ENCODE peak calls at places on chromosomes 1 and 21, in nine cellular contexts. O, K, L, E, V, G, I, Z and N are unnamed samples. For H3K36me3, the result is how much of the 10 kb centered on the place peaks cover.

GRCh38 chr1:25068829-25069228 is 138.8 kb upstream of the RUNX3 start:
- DNase-seq in I (no peak), L (no peak), E (no peak), G (peak), Z (no peak), K (no peak), V (no peak), O (no peak), N (no peak)

GRCh38 chr1:26164036-26164927 is 4.5 kb downstream of the C1orf232 start:
- DNase-seq in V (no peak), G (peak), K (no peak), L (peak), O (no peak), I (no peak), E (no peak), Z (no peak), N (no peak)

GRCh38 chr1:207049974-207050391 is 1.0 kb downstream of the YOD1 start:
- DNase-seq in L (peak), I (peak), E (peak), G (no peak), O (no peak), Z (peak), K (no peak), V (no peak), N (peak)

GRCh38 chr21:45816794-45817193 is 164.8 kb upstream of the COL6A1 start:
- DNase-seq in V (no peak), G (no peak), O (no peak), I (no peak), K (no peak), Z (no peak), L (no peak), E (no peak), N (no peak)

GRCh38 chr1:89085781-89086180 is 20.8 kb upstream of the GBP1 start:
- DNase-seq in L (no peak), O (no peak), G (no peak), Z (peak), V (no peak), K (no peak), E (no peak), I (no peak), N (no peak)

GRCh38 chr1:109805486-109806180 is 41.9 kb upstream of the EPS8L3 start:
- DNase-seq in E (no peak), Z (no peak), V (peak), L (no peak), O (no peak), I (no peak), K (no peak), G (no peak), N (no peak)

GRCh38 chr21:43717967-43718871 is 710 bp upstream of the PDXK start:
- DNase-seq in I (no peak), L (peak), G (no peak), K (no peak), Z (no peak), V (no peak), E (no peak), O (no peak), N (no peak)

GRCh38 chr21:36948686-36949085 is 17.8 kb downstream of the HLCS start:
- DNase-seq in G (no peak), L (no peak), I (no peak), Z (no peak), K (no peak), O (no peak), V (no peak), E (no peak), N (no peak)

GRCh38 chr1:23618586-23619083 is 59.3 kb upstream of the ID3 start:
- DNase-seq in I (no peak), G (no peak), K (no peak), V (no peak), Z (no peak), O (no peak), E (no peak), L (no peak), N (no peak)

GRCh38 chr1:155989992-155990325 is 11.6 kb upstream of the ARHGEF2 start:
- DNase-seq in V (no peak), G (no peak), Z (no peak), L (no peak), I (no peak), E (no peak), O (no peak), K (no peak), N (no peak)

GRCh38 chr1:18641005-18641941 is 10.6 kb downstream of the PAX7 start:
- DNase-seq in G (no peak), K (no peak), L (no peak), O (no peak), V (no peak), Z (no peak), E (no peak), I (no peak), N (no peak)

GRCh38 chr1:18637962-18638817 is 7.5 kb downstream of the PAX7 start:
- DNase-seq in I (no peak), V (no peak), Z (no peak), K (no peak), G (no peak), L (no peak), O (no peak), E (no peak), N (no peak)

GRCh38 chr1:18640228-18641004 is 9.8 kb downstream of the PAX7 start:
- DNase-seq in L (peak), E (no peak), Z (no peak), O (no peak), I (no peak), G (no peak), V (no peak), K (no peak), N (no peak)

GRCh38 chr1:18638818-18639193 is 8.2 kb downstream of the PAX7 start:
- DNase-seq in Z (no peak), L (no peak), K (no peak), E (no peak), G (no peak), I (no peak), V (no peak), O (no peak), N (no peak)

GRCh38 chr1:18639335-18640055 is 8.8 kb downstream of the PAX7 start:
- DNase-seq in Z (no peak), K (no peak), L (no peak), O (no peak), E (no peak), G (no peak), I (no peak), V (no peak), N (no peak)
- H3K4me3 ChIP-seq in Z (no peak), K (no peak), L (peak), O (no peak), E (no peak), G (no peak), I (no peak), V (no peak), N (no peak)

GRCh38 chr1:12219800-12220199 is 10.0 kb upstream of the VPS13D start:
- DNase-seq in I (no peak), Z (no peak), G (no peak), K (no peak), L (no peak), E (no peak), O (no peak), V (no peak), N (no peak)

GRCh38 chr1:12215562-12215961 is 14.3 kb upstream of the VPS13D start:
- DNase-seq in K (no peak), I (no peak), V (no peak), E (no peak), O (no peak), Z (no peak), L (no peak), G (peak), N (no peak)

GRCh38 chr1:12215118-12215517 is 14.7 kb upstream of the VPS13D start:
- DNase-seq in K (no peak), I (no peak), O (no peak), L (no peak), Z (no peak), V (no peak), E (no peak), G (peak), N (no peak)

GRCh38 chr1:12220890-12221289 is 8.9 kb upstream of the VPS13D start:
- DNase-seq in Z (no peak), L (no peak), I (no peak), G (no peak), K (no peak), E (no peak), V (no peak), O (no peak), N (no peak)
- TF ChIP-seq CTCF in Z (no peak), L (no peak), I (no peak), G (no peak), K (no peak), E (no peak), V (no peak), O (no peak), N (no peak)

GRCh38 chr1:241503444-241503843 is 16.1 kb downstream of the FH start:
- DNase-seq in L (no peak), I (no peak), Z (no peak), O (no peak), G (no peak), K (no peak), V (no peak), E (no peak), N (no peak)

GRCh38 chr1:241507189-241507820 is 12.2 kb downstream of the FH start:
- DNase-seq in Z (no peak), O (no peak), I (no peak), E (no peak), K (no peak), V (no peak), G (no peak), L (no peak), N (no peak)
- H3K36me3 ChIP-seq in Z (under half), O (half or more), I (under half), E (under half), K (half or more), V (half or more), G (under half), L (under half), N (under half)

GRCh38 chr1:184222561-184223157 is 164.2 kb upstream of the C1orf21 start:
- DNase-seq in I (peak), E (no peak), Z (peak), O (peak), V (no peak), K (no peak), L (peak), G (peak), N (peak)
- H3K4me3 ChIP-seq in I (no peak), E (no peak), Z (peak), O (peak), V (peak), K (no peak), L (no peak), G (no peak), N (no peak)

GRCh38 chr1:202210370-202210769 is 16.8 kb downstream of the LGR6 start:
- DNase-seq in E (no peak), Z (no peak), K (no peak), G (no peak), L (peak), I (no peak), V (no peak), O (no peak), N (peak)
- TF ChIP-seq CTCF in E (no peak), Z (peak), K (no peak), G (no peak), L (peak), I (no peak), V (peak), O (no peak), N (peak)